ENCODE peak calls at places on chromosomes 7 and 10, in six cellular contexts. B, K, W, F, N and R are unnamed samples.
A peak's percentile ranks its signal among the peaks of the same experiment; 100 is the strongest.

GRCh38 chr10:62025901-62026879 is 124.7 kb downstream of the ARID5B start:
- DNase-seq in B (no peak), K (no peak), W (no peak), F (no peak), N (no peak), R (no peak)

GRCh38 chr7:151715661-151716338 is 161.1 kb downstream of the PRKAG2 start:
- DNase-seq in B (peak; percentile 37), K (peak; percentile 61), W (no peak), F (peak; percentile 46), N (no peak), R (no peak)

GRCh38 chr10:110790913-110791525 is 80.7 kb upstream of the PDCD4 start:
- DNase-seq in B (no peak), K (no peak), W (no peak), F (no peak), N (no peak), R (no peak)

GRCh38 chr10:18968196-18968595 is 80.4 kb upstream of the MALRD1 start:
- DNase-seq in B (no peak), K (no peak), W (no peak), F (no peak), N (no peak), R (no peak)

GRCh38 chr7:132709971-132710567 is 133.8 kb upstream of the PLXNA4 start:
- DNase-seq in B (peak; percentile 25), K (peak; percentile 32), W (peak; percentile 72), F (no peak), N (no peak), R (no peak)

GRCh38 chr10:110346914-110347313 is 42.2 kb upstream of the SMNDC1 start:
- DNase-seq in B (no peak), K (no peak), W (no peak), F (no peak), N (no peak), R (no peak)

GRCh38 chr10:77041636-77042258 is 595.9 kb downstream of the KCNMA1 start:
- DNase-seq in B (no peak), K (no peak), W (no peak), F (no peak), N (no peak), R (peak; percentile 53)

GRCh38 chr7:55887786-55888185 is 530 bp downstream of the ZNF713 start:
- DNase-seq in B (no peak), K (no peak), W (no peak), F (no peak), N (no peak), R (no peak)

GRCh38 chr7:132004528-132004927 is 448.1 kb upstream of the PODXL start:
- DNase-seq in B (peak; percentile 9), K (no peak), W (peak; percentile 30), F (no peak), N (no peak), R (no peak)

GRCh38 chr10:121134711-121135110 is 283.5 kb downstream of the WDR11 start:
- DNase-seq in B (no peak), K (no peak), W (no peak), F (no peak), N (no peak), R (no peak)

GRCh38 chr10:31771345-31771831 is 157.2 kb downstream of the ARHGAP12 start:
- DNase-seq in B (no peak), K (no peak), W (no peak), F (no peak), N (no peak), R (no peak)

GRCh38 chr7:7251742-7252141 is 69.4 kb downstream of the C1GALT1 start:
- DNase-seq in B (no peak), K (no peak), W (no peak), F (no peak), N (no peak), R (no peak)

GRCh38 chr10:79453392-79453791 is 8.0 kb upstream of the ZCCHC24 start:
- DNase-seq in B (no peak), K (no peak), W (no peak), F (no peak), N (no peak), R (peak; percentile 2)

DNA sequence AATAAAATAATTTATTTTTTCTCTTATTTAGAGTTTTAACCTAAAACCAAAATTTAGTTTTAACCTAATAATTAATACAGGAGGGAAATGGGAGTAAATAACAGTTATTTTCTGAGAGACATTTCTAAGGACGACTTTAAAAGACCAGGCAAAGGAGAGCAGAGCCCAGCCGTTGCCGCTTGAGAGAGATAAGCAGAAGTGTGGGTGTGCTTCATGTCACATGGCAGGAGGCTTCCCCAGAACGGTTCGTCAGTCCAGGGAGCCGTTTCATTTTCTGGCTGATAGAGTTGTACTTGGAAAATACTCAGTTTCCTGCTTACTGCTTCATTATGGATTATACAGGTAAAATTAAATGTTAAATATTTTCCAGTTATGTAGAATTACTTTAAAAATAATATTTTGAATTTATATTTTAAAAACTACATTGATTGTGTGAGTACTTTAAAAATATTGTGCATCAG is 61.4 kb downstream of the ST7 start:
- DNase-seq in B (no peak), K (peak; percentile 56), W (peak; percentile 88), F (peak; percentile 28), N (peak; percentile 68), R (no peak)
- TF ChIP-seq POLR2A in B (no peak), K (no peak), W (no peak), F (no peak), N (no peak), R (no peak)

DNA sequence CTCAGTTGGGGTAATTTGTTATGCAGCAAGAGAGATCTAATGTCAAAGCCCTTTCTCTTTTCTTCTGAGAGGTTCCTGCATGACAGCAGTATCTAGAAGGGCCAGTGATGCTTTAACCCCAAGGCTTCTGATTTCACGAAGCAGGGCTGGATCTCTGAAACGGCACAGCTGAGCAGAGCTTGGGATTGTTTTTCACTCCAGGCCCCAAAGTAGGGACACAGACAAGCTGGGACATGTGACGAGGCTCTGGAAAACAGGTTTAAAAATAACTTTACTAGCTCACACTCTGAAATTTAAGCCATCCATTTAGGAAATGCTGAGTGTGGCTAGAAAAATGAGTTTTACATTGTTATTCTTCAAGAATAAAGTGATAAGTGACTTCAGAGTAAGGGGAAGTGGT is 107.6 kb downstream of the GALNT17 start:
- DNase-seq in B (no peak), K (no peak), W (peak; percentile 35), F (no peak), N (peak; percentile 25), R (no peak)
- TF ChIP-seq POLR2A in B (no peak), K (no peak), W (no peak), F (no peak), N (no peak), R (no peak)

GRCh38 chr7:5596046-5596895 is 172.6 kb upstream of the TNRC18 start:
- DNase-seq in B (peak; percentile 91), K (peak; percentile 36), W (peak; percentile 92), F (peak; percentile 67), N (peak; percentile 79), R (peak; percentile 30)

GRCh38 chr7:5595545-5596045 is 172.0 kb upstream of the TNRC18 start:
- DNase-seq in B (peak; percentile 54), K (no peak), W (no peak), F (no peak), N (no peak), R (no peak)

GRCh38 chr7:5596896-5597246 is 173.2 kb upstream of the TNRC18 start:
- DNase-seq in B (no peak), K (no peak), W (no peak), F (no peak), N (no peak), R (no peak)

GRCh38 chr7:5597772-5598171 is 174.1 kb upstream of the TNRC18 start:
- DNase-seq in B (no peak), K (no peak), W (no peak), F (no peak), N (no peak), R (no peak)

DNA sequence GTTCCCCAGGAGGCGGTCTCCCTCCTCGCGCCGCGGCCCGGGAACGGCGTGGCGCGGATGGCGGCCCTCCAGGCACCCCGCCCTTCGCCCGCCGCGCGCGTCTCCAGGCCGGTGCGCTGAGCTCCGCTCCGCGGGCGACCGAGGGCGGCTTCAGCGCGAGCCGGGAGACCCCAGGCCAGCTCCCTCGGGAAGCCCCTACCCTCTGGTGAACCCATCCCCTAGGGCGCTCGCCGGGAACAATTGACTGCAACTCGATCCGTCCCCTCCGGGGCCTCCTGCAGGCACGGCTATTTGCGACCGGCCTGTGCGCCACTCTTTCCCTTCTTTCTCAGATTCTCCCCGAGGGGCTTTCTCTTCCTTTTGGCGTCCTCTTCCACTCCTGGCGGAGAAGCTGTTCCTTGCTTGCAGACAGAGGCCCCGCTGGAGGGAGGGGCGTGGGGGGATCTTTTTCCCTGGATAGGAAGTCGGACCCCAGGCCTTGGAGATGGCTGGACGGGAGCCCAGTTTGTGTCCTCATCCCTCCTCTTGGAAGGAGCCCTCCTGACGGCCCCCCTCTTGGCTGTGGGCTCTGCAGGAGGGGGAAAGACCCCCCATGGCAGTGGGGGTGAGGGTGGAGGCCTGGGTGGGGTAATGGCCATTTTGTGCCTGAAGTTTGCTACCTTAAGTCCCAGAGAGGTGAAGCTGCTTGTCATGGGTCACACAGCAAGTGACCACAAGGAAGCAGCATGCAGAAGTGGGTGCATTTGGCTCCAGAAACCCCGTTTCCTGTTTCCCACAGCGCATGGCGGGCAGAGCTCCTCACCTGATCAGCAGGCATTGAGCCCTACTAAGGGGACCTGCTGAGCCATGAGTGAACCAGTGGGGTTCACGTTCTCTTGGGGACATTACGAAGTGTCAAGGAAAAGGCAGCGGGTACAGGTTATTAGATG is 171.2 kb upstream of the TNRC18 start:
- DNase-seq in B (peak; percentile 57), K (no peak), W (no peak), F (no peak), N (peak; percentile 32), R (no peak)
- TF ChIP-seq POLR2A in B (no peak), K (no peak), W (no peak), F (no peak), N (no peak), R (no peak)

GRCh38 chr7:2634265-2635145 is 2.7 kb downstream of the TTYH3 start:
- DNase-seq in B (no peak), K (no peak), W (no peak), F (no peak), N (no peak), R (no peak)

GRCh38 chr7:2635148-2635668 is 3.4 kb downstream of the TTYH3 start:
- DNase-seq in B (no peak), K (no peak), W (no peak), F (no peak), N (no peak), R (no peak)

GRCh38 chr7:2637066-2637471 is 5.3 kb downstream of the TTYH3 start:
- DNase-seq in B (no peak), K (no peak), W (peak; percentile 65), F (no peak), N (no peak), R (no peak)

GRCh38 chr7:2637505-2638223 is 5.9 kb downstream of the TTYH3 start:
- DNase-seq in B (no peak), K (no peak), W (peak; percentile 77), F (peak; percentile 67), N (peak; percentile 69), R (peak; percentile 91)

DNA sequence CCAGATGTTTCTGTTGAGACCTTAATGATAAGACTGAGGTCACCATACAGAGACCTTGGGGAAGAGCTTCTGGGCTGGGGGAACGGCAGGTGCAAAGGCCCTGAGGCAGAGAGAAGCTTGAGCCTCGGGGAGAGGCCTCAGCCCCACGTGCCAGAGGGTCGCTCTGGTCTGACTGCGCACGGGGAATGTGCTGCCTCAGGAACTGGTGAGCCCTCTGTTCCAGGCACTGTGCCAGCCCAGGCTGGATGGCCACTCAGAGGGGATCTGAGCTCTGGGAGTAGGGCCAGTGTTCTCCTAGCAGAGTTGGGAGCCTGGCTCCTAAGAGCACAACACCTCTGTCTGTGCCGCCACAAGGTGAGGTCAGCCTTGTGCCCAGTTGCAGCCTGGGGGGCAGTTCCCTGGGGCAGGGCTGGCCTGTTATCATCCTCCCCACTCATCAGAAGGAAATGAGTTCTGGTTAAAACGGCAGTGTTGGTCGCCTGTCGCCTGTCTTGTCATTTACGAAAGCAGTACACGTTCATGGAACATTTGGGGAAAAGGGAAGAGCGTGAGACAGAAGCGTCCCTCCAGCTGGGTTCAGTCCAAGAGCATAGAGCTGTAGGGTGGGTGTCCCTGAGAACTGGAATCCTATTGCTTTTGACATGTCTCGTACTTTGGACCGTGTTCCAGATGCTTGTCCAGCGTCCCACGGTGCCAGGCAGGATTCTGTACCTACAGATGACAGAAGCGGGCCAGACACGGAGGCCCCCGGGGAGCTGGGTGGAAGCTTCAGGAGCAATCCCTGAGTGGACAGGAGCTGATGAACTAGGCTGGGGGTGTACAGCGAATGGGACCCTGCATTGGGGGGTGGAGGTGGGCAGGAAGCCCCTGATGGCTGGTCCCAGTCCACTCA is 4.3 kb downstream of the TTYH3 start:
- DNase-seq in B (no peak), K (no peak), W (peak; percentile 23), F (no peak), N (peak; percentile 61), R (no peak)
- TF ChIP-seq POLR2A in B (no peak), K (no peak), W (no peak), F (no peak), N (no peak), R (no peak)